ENCODE peak calls at places on chromosomes 16 and 17, in four cellular contexts. P, F, G and D are unnamed samples.
A peak's percentile ranks its signal among the peaks of the same experiment; 100 is the strongest.

GRCh38 chr16:18013863-18014262 is 322.7 kb downstream of the NPIPA8 start:
- DNase-seq in P (no peak), F (no peak), G (no peak), D (no peak)

GRCh38 chr17:4998027-4998665 is 396 bp downstream of the KIF1C start:
- DNase-seq in P (no peak), F (peak; percentile 67), G (peak; percentile 88), D (peak; percentile 43)

GRCh38 chr16:2611499-2611862 is 70.8 kb upstream of the KCTD5 start:
- DNase-seq in P (no peak), F (no peak), G (peak; percentile 53), D (no peak)

GRCh38 chr17:38906429-38907172 is 18.8 kb upstream of the LASP1NB start:
- DNase-seq in P (no peak), F (no peak), G (no peak), D (no peak)

GRCh38 chr16:15643453-15644305 is 725 bp upstream of the MARF1 start:
- DNase-seq in P (peak; percentile 26), F (no peak), G (no peak), D (no peak)

GRCh38 chr17:17781591-17782424 is 55.0 kb downstream of the SREBF1 start:
- DNase-seq in P (peak; percentile 42), F (peak; percentile 85), G (peak; percentile 83), D (peak; percentile 93)

GRCh38 chr16:21301895-21302291 is 23.8 kb upstream of the CRYM start:
- DNase-seq in P (no peak), F (no peak), G (no peak), D (no peak)

GRCh38 chr17:17741346-17742023 is 60.2 kb downstream of the RAI1 start:
- DNase-seq in P (no peak), F (no peak), G (no peak), D (no peak)

GRCh38 chr16:59878479-59878878 is 1144.4 kb upstream of the GOT2 start:
- DNase-seq in P (no peak), F (no peak), G (no peak), D (no peak)

GRCh38 chr16:88758227-88758943 is 26.6 kb downstream of the PIEZO1 start:
- DNase-seq in P (no peak), F (no peak), G (no peak), D (no peak)

GRCh38 chr17:32523017-32523680 is 36.4 kb downstream of the CDK5R1 start:
- DNase-seq in P (no peak), F (no peak), G (no peak), D (peak; percentile 11)

GRCh38 chr17:40547079-40547784 is 18.0 kb downstream of the CCR7 start:
- DNase-seq in P (no peak), F (no peak), G (peak; percentile 55), D (peak; percentile 60)

GRCh38 chr17:44909681-44910144 is 5.6 kb downstream of the GFAP start:
- DNase-seq in P (no peak), F (no peak), G (no peak), D (no peak)

GRCh38 chr16:66287416-66287815 is 79.1 kb upstream of the CDH5 start:
- DNase-seq in P (no peak), F (no peak), G (no peak), D (no peak)

GRCh38 chr16:14955546-14956231 is 18.4 kb downstream of the NPIPA1 start:
- DNase-seq in P (no peak), F (no peak), G (no peak), D (peak; percentile 66)

GRCh38 chr17:77706938-77707337 is 251.6 kb upstream of the TNRC6C start:
- DNase-seq in P (no peak), F (no peak), G (no peak), D (no peak)

GRCh38 chr16:3553138-3553923 is 23.9 kb downstream of the NLRC3 start:
- DNase-seq in P (no peak), F (no peak), G (no peak), D (no peak)

GRCh38 chr17:2101448-2102257 is 46.8 kb downstream of the HIC1 start:
- DNase-seq in P (no peak), F (peak; percentile 59), G (peak; percentile 88), D (no peak)

GRCh38 chr16:49737541-49737940 is 118.4 kb downstream of the ZNF423 start:
- DNase-seq in P (no peak), F (no peak), G (peak; percentile 60), D (no peak)

GRCh38 chr17:14752007-14752406 is 451.1 kb downstream of the HS3ST3B1 start:
- DNase-seq in P (no peak), F (no peak), G (no peak), D (no peak)

GRCh38 chr16:67516296-67517177 is 12.1 kb upstream of the RIPOR1 start:
- DNase-seq in P (no peak), F (no peak), G (no peak), D (no peak)

GRCh38 chr16:1807626-1808025 is 14.1 kb upstream of the IGFALS start:
- DNase-seq in P (no peak), F (no peak), G (no peak), D (no peak)

GRCh38 chr16:22373662-22374310 is 633 bp downstream of the CDR2 start:
- DNase-seq in P (peak; percentile 17), F (peak; percentile 64), G (peak; percentile 77), D (peak; percentile 38)

GRCh38 chr17:61002316-61002736 is 324.7 kb downstream of the BCAS3 start:
- DNase-seq in P (no peak), F (no peak), G (no peak), D (no peak)

GRCh38 chr17:62668091-62668804 is 40.8 kb downstream of the MRC2 start:
- DNase-seq in P (no peak), F (no peak), G (peak; percentile 35), D (no peak)

GRCh38 chr16:49835116-49835880 is 20.6 kb downstream of the ZNF423 start:
- DNase-seq in P (no peak), F (no peak), G (no peak), D (peak; percentile 72)

GRCh38 chr17:32111141-32111771 is 31.0 kb upstream of the RHOT1 start:
- DNase-seq in P (peak; percentile 58), F (peak; percentile 80), G (no peak), D (peak; percentile 71)

GRCh38 chr17:7835818-7836595 is 2.0 kb downstream of the KDM6B start:
- DNase-seq in P (peak; percentile 73), F (peak; percentile 73), G (peak; percentile 88), D (no peak)

GRCh38 chr17:19334331-19334730 is 28.2 kb downstream of the B9D1 start:
- DNase-seq in P (no peak), F (no peak), G (peak; percentile 26), D (no peak)

GRCh38 chr17:850828-851759 is 68.9 kb downstream of the MRM3 start:
- DNase-seq in P (no peak), F (no peak), G (no peak), D (no peak)

DNA sequence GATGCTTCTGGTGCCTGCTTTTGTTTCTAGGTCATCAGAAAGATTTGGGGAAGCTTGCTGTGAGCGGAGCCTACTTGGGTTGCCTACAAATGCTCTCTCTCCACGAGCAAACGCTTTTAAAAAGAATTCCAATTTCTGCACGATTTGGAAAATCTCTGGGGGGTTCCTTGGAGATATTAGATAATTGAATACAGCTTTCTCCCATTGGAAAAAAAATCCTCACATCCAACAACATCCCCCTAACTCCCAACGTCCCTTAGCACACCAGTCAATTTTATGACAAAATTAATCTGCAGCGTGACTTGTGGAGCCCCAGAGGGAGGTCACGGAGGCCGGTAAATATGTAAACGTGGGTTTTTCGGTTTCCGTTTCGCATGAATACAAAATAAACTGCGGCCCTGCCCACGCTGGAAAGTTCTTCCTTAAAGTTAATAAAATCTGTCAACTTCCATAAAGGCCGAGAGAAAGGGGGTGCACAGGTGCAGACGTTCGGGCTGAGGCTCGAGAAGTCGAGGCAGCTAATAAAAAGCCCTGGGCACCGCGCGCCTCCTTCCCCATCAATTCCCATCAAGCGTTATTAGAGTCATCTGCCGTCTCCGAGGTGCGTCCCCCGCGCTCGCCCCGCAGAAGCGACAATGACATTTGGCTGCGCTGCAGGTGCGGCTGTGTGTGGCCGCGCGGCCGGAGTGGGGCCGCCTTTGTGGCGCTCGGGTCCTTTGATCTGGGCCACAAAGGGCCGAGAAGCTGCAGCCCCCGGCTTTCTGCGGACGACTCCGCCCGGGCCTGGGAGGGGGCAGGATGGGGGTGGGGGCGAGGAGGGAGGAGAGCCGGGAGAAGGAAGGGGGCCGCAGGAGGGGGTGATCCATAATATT is 37.6 kb downstream of the SALL1 start:
- DNase-seq in P (no peak), F (no peak), G (no peak), D (no peak)
- H3K27ac ChIP-seq in P (no peak overlapping the region), F (no peak overlapping the region), G (no peak overlapping the region), D (no peak overlapping the region)

GRCh38 chr16:75618782-75619181 is 4.3 kb downstream of the ADAT1 start:
- DNase-seq in P (no peak), F (no peak), G (no peak), D (no peak)

GRCh38 chr16:75614247-75614897 is 8.7 kb downstream of the ADAT1 start:
- DNase-seq in P (no peak), F (no peak), G (no peak), D (no peak)

GRCh38 chr16:75620326-75621169 is 2.5 kb downstream of the ADAT1 start:
- DNase-seq in P (no peak), F (no peak), G (no peak), D (no peak)

GRCh38 chr16:75616541-75617010 is 6.5 kb downstream of the ADAT1 start:
- DNase-seq in P (no peak), F (no peak), G (no peak), D (no peak)

DNA sequence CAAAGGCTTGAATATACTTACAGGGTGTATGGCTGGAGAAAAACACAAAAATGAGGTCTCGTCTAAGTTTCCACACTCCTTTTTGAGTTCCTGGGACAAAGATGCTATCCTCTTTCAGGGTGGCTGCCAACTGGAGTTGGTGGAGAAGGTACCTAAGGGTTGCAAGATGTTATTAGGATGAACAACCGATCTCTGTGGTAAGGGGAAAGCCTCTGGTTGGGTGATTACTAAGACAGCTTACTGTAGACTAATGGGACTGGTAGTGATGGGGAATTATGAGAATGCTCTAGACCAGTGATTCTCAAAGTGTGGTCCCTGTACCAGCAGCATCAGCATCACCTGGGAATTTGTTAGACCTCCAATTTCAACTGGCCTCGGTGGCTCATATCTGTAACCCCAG is 6.0 kb downstream of the ADAT1 start:
- DNase-seq in P (no peak), F (no peak), G (no peak), D (no peak)
- H3K27ac ChIP-seq in P (no peak overlapping the region), F (no peak overlapping the region), G (no peak overlapping the region), D (no peak overlapping the region)

DNA sequence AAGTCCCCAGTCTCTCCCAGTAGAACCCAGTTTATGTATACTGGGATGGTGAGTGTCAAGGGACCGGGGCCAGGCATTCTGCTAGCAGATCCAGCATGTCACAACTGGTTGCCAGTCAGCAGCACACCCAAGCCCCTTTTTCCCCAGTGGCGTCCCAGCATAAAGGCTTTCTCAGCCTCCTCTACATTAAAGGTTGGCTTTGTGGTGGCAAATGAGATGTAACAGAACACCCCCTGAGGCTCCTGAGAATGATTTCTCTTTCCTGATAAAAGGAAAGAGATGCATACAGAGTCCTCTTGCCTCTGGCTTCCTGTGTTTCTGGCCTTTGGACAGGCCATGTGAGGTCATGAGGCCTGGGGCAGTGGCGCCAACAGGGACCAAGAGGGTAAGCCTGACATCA is 27.9 kb downstream of the IRX6 start:
- DNase-seq in P (no peak), F (no peak), G (no peak), D (no peak)
- H3K27ac ChIP-seq in P (no peak overlapping the region), F (no peak overlapping the region), G (no peak overlapping the region), D (no peak overlapping the region)

GRCh38 chr16:85524630-85525463 is 88.3 kb upstream of the GSE1 start:
- DNase-seq in P (peak; percentile 22), F (peak; percentile 88), G (peak; percentile 92), D (peak; percentile 89)
- H3K27ac ChIP-seq in P (no peak overlapping the region), F (no peak overlapping the region), G (peak overlapping the region; percentile 58), D (peak overlapping the region; percentile 2)

GRCh38 chr16:55754056-55754455 is 78.8 kb downstream of the CES1 start:
- DNase-seq in P (no peak), F (no peak), G (no peak), D (no peak)
- H3K27ac ChIP-seq in P (no peak overlapping the region), F (no peak overlapping the region), G (no peak overlapping the region), D (no peak overlapping the region)